ENCODE peak calls at places on chromosomes 11 and 22, in ten cellular contexts. D is pancreas; N is GF-D8; L is activated CD4-positive, alpha-beta T cell treated with anti-CD3 and anti-CD28 coated beads, Interleukin-2, amount 10 ng/mL, durations not matched to agents 7 days and 5 days; S is CD4-positive, alpha-beta T cell; R is activated naive CD8-positive, alpha-beta T cell treated with anti-CD3 and anti-CD28 coated beads for 36 hours; I is Calu3; M is CD8-positive, alpha-beta memory T cell; K is transverse colon; A is WERI-Rb-1. Z is an unnamed sample.
A peak's percentile ranks its signal among the peaks of the same experiment; 100 is the strongest.

GRCh38 chr11:72224587-72225410 is at the start of gene INPPL1:
- DNase-seq in D (peak; percentile 71), N (no peak), L (peak; percentile 39), S (peak; percentile 15), R (peak; percentile 53), I (peak; percentile 48), M (no peak), K (peak; percentile 64), A (no peak), Z (peak; percentile 75)

GRCh38 chr22:44574057-44574456 is 76.0 kb upstream of the RTL6 start:
- DNase-seq in D (peak; percentile 49), N (no peak), L (no peak), S (no peak), R (no peak), I (peak; percentile 28), M (no peak), K (no peak), A (no peak), Z (no peak)

GRCh38 chr11:114074546-114075342 is 15.2 kb downstream of the ZBTB16 start:
- DNase-seq in D (no peak), N (no peak), L (no peak), S (no peak), R (no peak), I (no peak), M (no peak), K (no peak), A (no peak), Z (no peak)

GRCh38 chr11:68854273-68854958 is 12.7 kb upstream of the CPT1A start:
- DNase-seq in D (no peak), N (no peak), L (no peak), S (no peak), R (no peak), I (no peak), M (no peak), K (no peak), A (no peak), Z (no peak)

GRCh38 chr11:76291576-76292526 is 85.5 kb upstream of the WNT11 start:
- DNase-seq in D (no peak), N (no peak), L (no peak), S (no peak), R (no peak), I (peak; percentile 62), M (no peak), K (no peak), A (no peak), Z (no peak)

GRCh38 chr11:2581931-2582435 is 117.8 kb downstream of the KCNQ1OT1 start:
- DNase-seq in D (peak; percentile 15), N (no peak), L (no peak), S (no peak), R (no peak), I (no peak), M (peak; percentile 26), K (peak; percentile 5), A (peak; percentile 5), Z (peak; percentile 29)

GRCh38 chr11:117178210-117179034 is at the start of gene SIDT2:
- DNase-seq in D (peak; percentile 94), N (peak; percentile 95), L (peak; percentile 93), S (peak; percentile 81), R (peak; percentile 90), I (peak; percentile 82), M (peak; percentile 92), K (peak; percentile 97), A (peak; percentile 93), Z (peak; percentile 97)

GRCh38 chr11:20873054-20873453 is 203.7 kb downstream of the NELL1 start:
- DNase-seq in D (no peak), N (peak; percentile 0), L (no peak), S (no peak), R (no peak), I (no peak), M (no peak), K (no peak), A (peak; percentile 72), Z (no peak)

GRCh38 chr11:20854214-20854613 is 184.8 kb downstream of the NELL1 start:
- DNase-seq in D (no peak), N (no peak), L (no peak), S (no peak), R (no peak), I (no peak), M (no peak), K (no peak), A (no peak), Z (no peak)

GRCh38 chr11:63527667-63528066 is 8.9 kb upstream of the PLAAT4 start:
- DNase-seq in D (no peak), N (no peak), L (no peak), S (no peak), R (no peak), I (no peak), M (no peak), K (no peak), A (no peak), Z (no peak)

GRCh38 chr11:76493626-76494539 is 49.1 kb downstream of the EMSY start:
- DNase-seq in D (no peak), N (no peak), L (no peak), S (no peak), R (no peak), I (no peak), M (no peak), K (peak; percentile 79), A (no peak), Z (no peak)

GRCh38 chr11:68365943-68366435 is 53.6 kb downstream of the LRP5 start:
- DNase-seq in D (no peak), N (no peak), L (no peak), S (no peak), R (no peak), I (no peak), M (no peak), K (no peak), A (no peak), Z (no peak)

GRCh38 chr22:42604403-42604802 is 10.3 kb downstream of the POLDIP3 start:
- DNase-seq in D (peak; percentile 55), N (no peak), L (no peak), S (no peak), R (no peak), I (no peak), M (no peak), K (no peak), A (no peak), Z (no peak)

GRCh38 chr22:27512283-27512761 is 289.2 kb downstream of the MN1 start:
- DNase-seq in D (peak; percentile 78), N (no peak), L (no peak), S (no peak), R (no peak), I (peak; percentile 13), M (no peak), K (peak; percentile 43), A (no peak), Z (peak; percentile 89)

GRCh38 chr11:40722179-40722795 is 737.2 kb downstream of the LRRC4C start:
- DNase-seq in D (no peak), N (no peak), L (peak; percentile 7), S (no peak), R (no peak), I (no peak), M (no peak), K (no peak), A (peak; percentile 27), Z (no peak)

GRCh38 chr11:131734871-131735270 is 364.5 kb downstream of the NTM start:
- DNase-seq in D (no peak), N (no peak), L (no peak), S (no peak), R (no peak), I (no peak), M (no peak), K (no peak), A (no peak), Z (no peak)

GRCh38 chr11:12690663-12691062 is 16.4 kb downstream of the TEAD1 start:
- DNase-seq in D (no peak), N (no peak), L (no peak), S (no peak), R (no peak), I (no peak), M (no peak), K (no peak), A (no peak), Z (no peak)

GRCh38 chr11:1298695-1299492 is 10.5 kb downstream of the TOLLIP start:
- DNase-seq in D (peak; percentile 90), N (peak; percentile 65), L (no peak), S (no peak), R (no peak), I (peak; percentile 71), M (no peak), K (peak; percentile 89), A (no peak), Z (peak; percentile 85)

GRCh38 chr11:19027829-19028595 is 32.5 kb downstream of the MRGPRX2 start:
- DNase-seq in D (peak; percentile 55), N (no peak), L (no peak), S (no peak), R (no peak), I (peak; percentile 25), M (no peak), K (no peak), A (no peak), Z (no peak)

GRCh38 chr22:45336971-45337431 is 27.3 kb downstream of the FAM118A start:
- DNase-seq in D (peak; percentile 46), N (no peak), L (no peak), S (no peak), R (peak; percentile 17), I (no peak), M (no peak), K (peak; percentile 42), A (no peak), Z (peak; percentile 92)

GRCh38 chr11:117238221-117238620 is 5.8 kb downstream of the RNF214 start:
- DNase-seq in D (no peak), N (no peak), L (no peak), S (no peak), R (no peak), I (no peak), M (no peak), K (no peak), A (no peak), Z (no peak)

GRCh38 chr22:38012604-38013072 is 28.3 kb upstream of the SOX10 start:
- DNase-seq in D (no peak), N (no peak), L (no peak), S (no peak), R (no peak), I (no peak), M (no peak), K (no peak), A (no peak), Z (no peak)

GRCh38 chr11:67352546-67353316 is 615 bp downstream of the POLD4 start:
- DNase-seq in D (peak; percentile 59), N (peak; percentile 41), L (peak; percentile 73), S (no peak), R (no peak), I (peak; percentile 53), M (no peak), K (peak; percentile 72), A (no peak), Z (peak; percentile 69)